ENCODE peak calls at places on chromosomes 4 and X, in six cellular contexts. F, J, B, Y, U and H are unnamed samples. For H3K9me3, the result is how much of the 10 kb centered on the place peaks cover.

GRCh38 chr4:7170012-7170411 is 22.3 kb upstream of the SORCS2 start:
- DNase-seq in F (no peak), J (no peak), B (no peak), Y (no peak), U (no peak), H (no peak)

GRCh38 chrX:153818571-153819397 is 11.6 kb downstream of the PDZD4 start:
- DNase-seq in F (peak), J (peak), B (peak), Y (peak), U (peak), H (peak)

GRCh38 chr4:121370729-121371325 is 10.0 kb downstream of the QRFPR start:
- DNase-seq in F (peak), J (no peak), B (peak), Y (peak), U (peak), H (no peak)

GRCh38 chrX:13468096-13468495 is 101.3 kb upstream of the EGFL6 start:
- DNase-seq in F (no peak), J (no peak), B (no peak), Y (no peak), U (no peak), H (no peak)

GRCh38 chrX:46710425-46710824 is 48.5 kb downstream of the SLC9A7 start:
- DNase-seq in F (no peak), J (no peak), B (peak), Y (no peak), U (no peak), H (no peak)

GRCh38 chr4:114659386-114660008 is 60.9 kb downstream of the UGT8 start:
- DNase-seq in F (peak), J (no peak), B (peak), Y (peak), U (peak), H (no peak)

GRCh38 chrX:1601768-1602085 is 10.3 kb downstream of the AKAP17A start:
- DNase-seq in F (no peak), J (peak), B (no peak), Y (no peak), U (no peak), H (no peak)

GRCh38 chrX:20829665-20830481 is 544.3 kb upstream of the CNKSR2 start:
- DNase-seq in F (no peak), J (no peak), B (peak), Y (no peak), U (no peak), H (no peak)

GRCh38 chr4:80202784-80203553 is 5.7 kb downstream of the PRDM8 start:
- DNase-seq in F (no peak), J (peak), B (no peak), Y (peak), U (no peak), H (peak)

GRCh38 chr4:10005632-10006031 is 15.7 kb downstream of the SLC2A9 start:
- DNase-seq in F (no peak), J (no peak), B (no peak), Y (no peak), U (no peak), H (no peak)

GRCh38 chrX:130654409-130654970 is 248.5 kb downstream of the ENOX2 start:
- DNase-seq in F (no peak), J (no peak), B (no peak), Y (no peak), U (no peak), H (no peak)

GRCh38 chr4:46931981-46932380 is 22.9 kb upstream of the COX7B2 start:
- DNase-seq in F (peak), J (no peak), B (peak), Y (peak), U (peak), H (no peak)

GRCh38 chr4:11743236-11743635 is 314.5 kb upstream of the HS3ST1 start:
- DNase-seq in F (no peak), J (no peak), B (no peak), Y (no peak), U (no peak), H (no peak)

GRCh38 chr4:26779674-26780073 is 81.0 kb upstream of the STIM2 start:
- DNase-seq in F (no peak), J (no peak), B (peak), Y (peak), U (no peak), H (no peak)

GRCh38 chr4:170589597-170590191 is 499.9 kb upstream of the AADAT start:
- DNase-seq in F (no peak), J (no peak), B (peak), Y (no peak), U (peak), H (no peak)

GRCh38 chr4:98027827-98028226 is 115.4 kb downstream of the STPG2 start:
- DNase-seq in F (no peak), J (no peak), B (peak), Y (no peak), U (no peak), H (no peak)

GRCh38 chrX:129647588-129648410 is 7.0 kb downstream of the APLN start:
- DNase-seq in F (no peak), J (no peak), B (no peak), Y (no peak), U (no peak), H (no peak)

GRCh38 chrX:68487924-68488323 is 10.9 kb upstream of the YIPF6 start:
- DNase-seq in F (no peak), J (no peak), B (no peak), Y (no peak), U (no peak), H (no peak)

GRCh38 chr4:76854858-76855257 is 43.1 kb downstream of the SOWAHB start:
- DNase-seq in F (no peak), J (no peak), B (no peak), Y (no peak), U (no peak), H (no peak)

GRCh38 chr4:47122592-47123291 is 91.4 kb downstream of the GABRB1 start:
- DNase-seq in F (peak), J (no peak), B (peak), Y (peak), U (peak), H (no peak)

GRCh38 chrX:130916636-130917422 is 13.8 kb upstream of the ENOX2 start:
- DNase-seq in F (peak), J (no peak), B (peak), Y (no peak), U (peak), H (no peak)

GRCh38 chrX:123993326-123993725 is 31.8 kb downstream of the STAG2 start:
- DNase-seq in F (no peak), J (no peak), B (peak), Y (no peak), U (no peak), H (no peak)

GRCh38 chr4:179607003-179607402 is 2164.8 kb upstream of the AGA start:
- DNase-seq in F (no peak), J (no peak), B (no peak), Y (no peak), U (no peak), H (no peak)

GRCh38 chr4:118557298-118557851 is 127.8 kb upstream of the METTL14 start:
- DNase-seq in F (no peak), J (no peak), B (peak), Y (no peak), U (no peak), H (no peak)

GRCh38 chr4:63528592-63528991 is 880.7 kb downstream of the TECRL start:
- DNase-seq in F (no peak), J (no peak), B (peak), Y (no peak), U (no peak), H (no peak)

GRCh38 chrX:151396042-151396826 is 772 bp upstream of the VMA21 start:
- DNase-seq in F (no peak), J (no peak), B (peak), Y (no peak), U (peak), H (no peak)

GRCh38 chr4:24912252-24913098 is at the start of gene CCDC149:
- DNase-seq in F (peak), J (peak), B (peak), Y (peak), U (peak), H (no peak)

GRCh38 chr4:130035391-130035790 is 939.4 kb downstream of the C4orf33 start:
- DNase-seq in F (no peak), J (no peak), B (no peak), Y (no peak), U (no peak), H (no peak)

GRCh38 chr4:149896428-149896827 is 80.8 kb upstream of the IQCM start:
- DNase-seq in F (no peak), J (no peak), B (peak), Y (no peak), U (peak), H (no peak)

GRCh38 chrX:41468647-41469323 is 21.6 kb downstream of the NYX start:
- DNase-seq in F (no peak), J (no peak), B (peak), Y (no peak), U (no peak), H (no peak)

GRCh38 chrX:9659571-9660195 is 106.0 kb downstream of the GPR143 start:
- DNase-seq in F (no peak), J (no peak), B (peak), Y (no peak), U (no peak), H (no peak)

GRCh38 chrX:101287402-101287801 is 3.7 kb downstream of the TAF7L start:
- DNase-seq in F (peak), J (no peak), B (peak), Y (no peak), U (no peak), H (no peak)

GRCh38 chr4:120694973-120695372 is 227.6 kb downstream of the PRDM5 start:
- DNase-seq in F (no peak), J (no peak), B (peak), Y (no peak), U (no peak), H (no peak)

GRCh38 chrX:2427147-2427546 is 73.6 kb downstream of the DHRSX start:
- DNase-seq in F (no peak), J (no peak), B (no peak), Y (no peak), U (no peak), H (no peak)

DNA sequence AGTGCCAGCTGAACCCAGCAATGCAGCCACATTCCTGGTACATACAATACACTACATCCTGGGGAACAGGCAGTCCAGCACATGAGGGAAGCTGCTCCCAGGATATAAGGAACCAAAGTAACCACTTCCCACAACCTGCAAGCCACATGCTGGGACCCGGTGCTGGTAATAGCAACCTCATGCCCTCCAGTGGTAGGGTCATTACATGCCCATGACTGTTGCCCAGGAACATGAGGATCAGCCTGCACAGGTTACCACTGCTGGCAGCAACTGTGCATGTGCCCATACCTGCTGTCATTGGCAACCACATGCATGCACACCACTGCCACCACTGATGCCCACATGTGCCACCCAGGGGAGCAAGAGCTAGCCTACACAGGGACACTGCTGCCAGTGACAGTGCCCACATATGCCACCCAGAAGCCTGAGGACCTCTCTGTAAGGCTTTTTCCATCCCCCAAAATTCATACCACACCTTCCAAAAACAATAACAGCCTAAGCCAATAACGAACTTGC is 1982.5 kb downstream of the ARAP2 start:
- DNase-seq in F (no peak), J (no peak), B (peak), Y (no peak), U (no peak), H (no peak)
- H3K9me3 ChIP-seq in F (under half), J (under half), B (under half), Y (under half), U (under half), H (under half)

DNA sequence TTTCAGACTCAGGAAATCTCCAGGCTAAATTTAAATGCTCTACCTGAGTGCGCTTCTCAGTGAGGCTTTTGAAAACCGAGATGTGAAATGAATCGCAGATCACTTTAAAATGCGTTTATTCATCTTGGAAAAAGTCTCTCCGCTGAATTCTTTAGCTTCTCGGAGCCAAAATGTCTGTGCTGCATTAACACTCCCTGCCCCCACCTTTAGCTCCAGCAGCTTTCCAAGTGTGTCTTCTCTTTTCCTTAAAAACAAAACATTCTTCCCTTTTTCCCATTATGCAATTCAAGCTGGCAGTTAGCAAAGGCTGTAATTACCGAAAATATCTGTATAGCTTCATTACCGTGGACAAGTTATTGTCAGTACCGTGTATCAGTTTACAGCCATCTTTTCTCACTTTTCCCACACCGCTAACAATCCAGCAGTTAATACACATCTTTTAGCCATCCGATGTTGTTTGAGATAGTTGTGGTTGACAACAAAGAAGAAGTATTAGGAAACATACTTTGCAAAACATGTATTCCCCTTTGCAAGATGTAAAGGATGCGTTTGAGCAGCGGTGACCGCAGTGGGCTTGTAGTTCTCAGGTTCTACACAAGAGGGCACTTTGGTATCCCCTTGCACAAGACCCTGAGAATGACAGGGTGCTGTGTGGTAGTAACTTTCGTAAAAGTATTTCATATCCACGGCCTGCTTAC is 136.1 kb upstream of the STX18 start:
- DNase-seq in F (peak), J (no peak), B (no peak), Y (no peak), U (peak), H (no peak)
- H3K9me3 ChIP-seq in F (under half), J (under half), B (under half), Y (under half), U (under half), H (under half)

DNA sequence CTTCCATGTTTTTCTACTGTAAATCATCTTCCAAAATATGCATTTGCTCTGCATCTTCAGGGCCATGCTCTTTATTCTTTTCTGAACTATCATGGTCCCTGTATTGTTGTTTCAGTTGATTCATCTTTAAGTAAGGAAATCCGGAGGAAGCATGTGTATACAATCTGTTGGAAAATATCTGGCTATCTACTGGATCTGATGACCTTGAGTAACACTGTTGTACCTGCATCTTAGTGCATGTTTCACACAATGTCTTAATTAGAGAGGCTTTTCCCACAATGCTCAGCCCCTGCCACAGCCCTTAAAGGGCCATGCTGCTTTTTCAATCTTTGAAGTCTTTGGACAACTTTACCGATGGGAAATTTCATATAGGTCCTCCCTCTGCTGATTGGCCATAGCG is 61.8 kb upstream of the SH3RF1 start:
- DNase-seq in F (no peak), J (no peak), B (no peak), Y (no peak), U (no peak), H (no peak)
- H3K9me3 ChIP-seq in F (under half), J (under half), B (under half), Y (under half), U (under half), H (under half)

GRCh38 chr4:65139998-65140397 is 530.3 kb downstream of the EPHA5 start:
- DNase-seq in F (no peak), J (no peak), B (peak), Y (no peak), U (no peak), H (no peak)
- H3K9me3 ChIP-seq in F (under half), J (under half), B (under half), Y (under half), U (under half), H (under half)